ENCODE peak calls at places on chromosomes 4 and X, in six cellular contexts. K is AG09309, R is NCI-H146, N is stromal cell of bone marrow, D is prostate gland, Y is immature natural killer cell. X is an unnamed sample.

GRCh38 chrX:79400618-79401017 is 33.5 kb upstream of the ITM2A start:
- DNase-seq in K (no peak), D (no peak), Y (peak; percentile 9), R (no peak), N (no peak), X (no peak)

GRCh38 chr4:87985097-87985886 is 9.8 kb downstream of the SPP1 start:
- DNase-seq in N (peak; percentile 36), Y (peak; percentile 26), D (no peak), K (no peak), R (peak; percentile 7), X (peak; percentile 71)

GRCh38 chr4:146269228-146269653 is 54.9 kb downstream of the REELD1 start:
- DNase-seq in K (no peak), R (no peak), D (no peak), Y (no peak), N (no peak), X (no peak)

GRCh38 chr4:93184093-93184492 is 644.5 kb upstream of the ATOH1 start:
- DNase-seq in K (no peak), N (no peak), R (no peak), Y (no peak), D (peak; percentile 28), X (no peak)

GRCh38 chr4:6200011-6200921 is at the start of gene JAKMIP1:
- DNase-seq in D (peak; percentile 74), R (peak; percentile 77), K (no peak), Y (peak; percentile 77), N (no peak), X (no peak)

GRCh38 chrX:40108084-40108958 is 10.6 kb upstream of the BCOR start:
- DNase-seq in R (peak; percentile 72), N (no peak), D (peak; percentile 12), K (no peak), Y (no peak), X (no peak)

GRCh38 chrX:123854329-123854728 is 5.5 kb upstream of the XIAP start:
- DNase-seq in D (no peak), R (no peak), K (peak; percentile 38), N (peak; percentile 53), Y (no peak), X (no peak)

GRCh38 chr4:157992038-157992706 is 180.7 kb downstream of the GASK1B start:
- DNase-seq in R (peak; percentile 67), N (peak; percentile 65), Y (peak; percentile 6), D (peak; percentile 79), K (peak; percentile 42), X (peak; percentile 62)

GRCh38 chr4:141046255-141046654 is 87.0 kb downstream of the RNF150 start:
- DNase-seq in R (no peak), Y (no peak), N (peak; percentile 87), K (peak; percentile 96), D (no peak), X (no peak)

GRCh38 chr4:159413252-159413941 is 310.5 kb downstream of the RAPGEF2 start:
- DNase-seq in Y (no peak), N (no peak), D (no peak), K (no peak), R (no peak), X (no peak)

GRCh38 chr4:56086073-56086521 is 137.4 kb downstream of the CEP135 start:
- DNase-seq in K (no peak), R (peak; percentile 43), D (no peak), Y (no peak), N (no peak), X (peak; percentile 69)

GRCh38 chr4:8297691-8298485 is 28.3 kb downstream of the HTRA3 start:
- DNase-seq in K (no peak), Y (no peak), D (no peak), R (no peak), N (no peak), X (no peak)

GRCh38 chr4:74661427-74662171 is 132.7 kb downstream of the BTC start:
- DNase-seq in Y (no peak), D (no peak), R (no peak), N (peak; percentile 17), K (no peak), X (no peak)

GRCh38 chr4:61572160-61572559 is 372.0 kb downstream of the ADGRL3 start:
- DNase-seq in R (no peak), D (no peak), N (peak; percentile 18), K (no peak), Y (no peak), X (peak; percentile 37)

GRCh38 chrX:117972681-117973080 is 143.9 kb downstream of the KLHL13 start:
- DNase-seq in D (no peak), Y (no peak), R (peak; percentile 59), N (no peak), K (no peak), X (no peak)

GRCh38 chrX:65582450-65583082 is 48.0 kb upstream of the LAS1L start:
- DNase-seq in R (no peak), D (no peak), Y (no peak), N (no peak), K (no peak), X (no peak)

GRCh38 chr4:112223956-112224355 is 7.6 kb upstream of the AP1AR start:
- DNase-seq in N (no peak), D (no peak), Y (no peak), R (no peak), K (no peak), X (no peak)

GRCh38 chrX:118459494-118459893 is 36.1 kb upstream of the DOCK11 start:
- DNase-seq in K (peak; percentile 2), Y (peak; percentile 26), N (peak; percentile 25), R (peak; percentile 64), D (no peak), X (peak; percentile 42)

GRCh38 chr4:54368861-54369260 is 139.8 kb downstream of the PDGFRA start:
- DNase-seq in R (no peak), Y (no peak), K (no peak), D (no peak), N (no peak), X (no peak)

X was measured in NB4.